ENCODE peak calls at places on chromosomes 4 and X, in nine cellular contexts. C is NB4; X is C1 segment of cervical spinal cord; D is activated CD8-positive, alpha-beta memory T cell treated with anti-CD3 and anti-CD28 coated beads, Interleukin-2, amount 50 U/mL, for 48 hours; O is mucosa of gallbladder; M is body of pancreas; F is AG10803; B is transverse colon; Z is BE2C. Q is an unnamed sample.
A peak's percentile ranks its signal among the peaks of the same experiment; 100 is the strongest.

GRCh38 chrX:25178555-25178954 is 162.8 kb upstream of the ARX start:
- DNase-seq in O (no peak), Z (no peak), X (no peak), D (no peak), M (no peak), B (no peak), F (no peak), C (no peak), Q (no peak)

GRCh38 chr4:7939377-7940108 is at the start of gene AFAP1:
- DNase-seq in X (peak; percentile 31), M (peak; percentile 91), Z (peak; percentile 96), B (peak; percentile 91), F (peak; percentile 82), O (peak; percentile 82), C (no peak), D (peak; percentile 95), Q (peak; percentile 84)

GRCh38 chrX:43870758-43871419 is 11.4 kb downstream of the MAOB start:
- DNase-seq in X (no peak), Z (no peak), O (no peak), D (no peak), M (peak; percentile 18), B (no peak), F (no peak), C (no peak), Q (no peak)

GRCh38 chr4:138927065-138927464 is 88.5 kb upstream of the NOCT start:
- DNase-seq in M (no peak), Z (no peak), B (no peak), O (no peak), X (no peak), F (no peak), D (no peak), C (no peak), Q (no peak)

GRCh38 chr4:166972071-166972470 is 262.2 kb downstream of the SPOCK3 start:
- DNase-seq in O (no peak), D (no peak), B (no peak), X (no peak), M (no peak), F (no peak), C (no peak), Z (peak; percentile 38), Q (peak; percentile 0)

GRCh38 chrX:148412006-148412405 is 88.4 kb upstream of the AFF2 start:
- DNase-seq in X (no peak), O (no peak), M (no peak), C (peak; percentile 4), D (no peak), B (no peak), F (no peak), Z (no peak), Q (no peak)

GRCh38 chr4:158599150-158599549 is 72.5 kb downstream of the C4orf46 start:
- DNase-seq in O (no peak), F (peak; percentile 24), D (no peak), M (no peak), Z (no peak), X (no peak), B (no peak), C (peak; percentile 66), Q (no peak)

GRCh38 chrX:120456973-120457372 is 12.1 kb downstream of the LAMP2 start:
- DNase-seq in X (no peak), O (no peak), F (peak; percentile 70), Z (no peak), M (no peak), D (no peak), C (peak; percentile 86), B (no peak), Q (peak; percentile 30)

GRCh38 chrX:44494357-44494756 is 48.3 kb downstream of the FUNDC1 start:
- DNase-seq in C (peak; percentile 48), X (no peak), D (no peak), F (no peak), Z (no peak), B (no peak), O (no peak), M (no peak), Q (no peak)

GRCh38 chr4:135277116-135277979 is 1075.8 kb upstream of the PABPC4L start:
- DNase-seq in D (no peak), Z (no peak), O (no peak), X (no peak), F (no peak), B (no peak), C (no peak), M (no peak), Q (peak; percentile 8)

GRCh38 chrX:31268359-31268758 is 196.5 kb upstream of the FTHL17 start:
- DNase-seq in Z (no peak), O (no peak), M (no peak), X (no peak), F (no peak), B (no peak), D (no peak), C (no peak), Q (peak; percentile 41)

GRCh38 chrX:155068165-155068564 is 2.8 kb downstream of the CMC4 start:
- DNase-seq in M (no peak), X (no peak), Z (no peak), C (no peak), F (peak; percentile 45), B (no peak), D (no peak), O (no peak), Q (peak; percentile 47)

GRCh38 chr4:102761478-102761790 is 666 bp upstream of the MANBA start:
- DNase-seq in C (no peak), B (peak; percentile 19), M (no peak), X (no peak), D (no peak), F (peak; percentile 4), Z (no peak), O (no peak), Q (peak; percentile 27)

GRCh38 chr4:181006509-181007290 is 1236.5 kb upstream of the TENM3 start:
- DNase-seq in X (no peak), C (no peak), F (no peak), M (no peak), B (no peak), Z (no peak), O (no peak), D (no peak), Q (no peak)

GRCh38 chr4:97116511-97116910 is 1026.8 kb downstream of the STPG2 start:
- DNase-seq in F (no peak), Z (no peak), B (no peak), M (no peak), D (no peak), O (no peak), X (no peak), C (no peak), Q (no peak)

GRCh38 chrX:35842657-35843056 is 44.5 kb downstream of the MAGEB16 start:
- DNase-seq in M (no peak), X (no peak), B (no peak), O (no peak), F (no peak), Z (no peak), D (no peak), C (peak; percentile 69), Q (no peak)

GRCh38 chrX:155864655-155865054 is 16.5 kb upstream of the VAMP7 start:
- DNase-seq in X (no peak), B (no peak), F (no peak), C (peak; percentile 21), D (no peak), O (no peak), M (no peak), Z (no peak), Q (no peak)

GRCh38 chrX:9604111-9604907 is 139.5 kb downstream of the TBL1X start:
- DNase-seq in M (peak; percentile 48), B (no peak), D (no peak), Z (no peak), C (no peak), F (peak; percentile 59), X (no peak), O (peak; percentile 42), Q (peak; percentile 30)

GRCh38 chr4:152109585-152110509 is 349.0 kb upstream of the GATB start:
- DNase-seq in C (no peak), X (no peak), M (no peak), Z (no peak), B (no peak), O (peak; percentile 19), D (no peak), F (no peak), Q (no peak)

GRCh38 chr4:150358691-150359090 is 223.3 kb upstream of the MAB21L2 start:
- DNase-seq in Z (peak; percentile 37), C (no peak), B (no peak), D (no peak), X (no peak), O (no peak), F (no peak), M (no peak), Q (no peak)

GRCh38 chr4:571838-572572 is 4.1 kb downstream of the TMEM271 start:
- DNase-seq in D (no peak), M (no peak), X (no peak), O (no peak), F (no peak), B (no peak), C (no peak), Z (no peak), Q (no peak)

GRCh38 chrX:139202742-139203410 is 327.7 kb upstream of the F9 start:
- DNase-seq in Z (no peak), F (no peak), B (no peak), D (no peak), O (no peak), M (no peak), C (no peak), X (no peak), Q (no peak)

GRCh38 chr4:152928286-152928685 is 7.8 kb upstream of the FHDC1 start:
- DNase-seq in O (no peak), F (no peak), X (no peak), Z (no peak), M (no peak), C (no peak), B (no peak), D (no peak), Q (no peak)

GRCh38 chrX:80335062-80335830 is 85.0 kb upstream of the TENT5D start:
- DNase-seq in F (peak; percentile 17), D (peak; percentile 33), Z (peak; percentile 48), O (peak; percentile 47), B (peak; percentile 64), C (no peak), X (no peak), M (peak; percentile 73), Q (no peak)

GRCh38 chrX:136214551-136214950 is 36.6 kb downstream of the MAP7D3 start:
- DNase-seq in O (no peak), M (no peak), X (no peak), B (no peak), D (no peak), C (no peak), Z (no peak), F (peak; percentile 90), Q (peak; percentile 76)

GRCh38 chr4:188021548-188022249 is 26.1 kb downstream of the ZFP42 start:
- DNase-seq in B (peak; percentile 76), M (no peak), F (no peak), D (no peak), X (no peak), C (no peak), Z (no peak), O (no peak), Q (no peak)

GRCh38 chrX:108736509-108737479 is at the start of gene IRS4:
- DNase-seq in O (no peak), B (no peak), D (no peak), X (no peak), F (no peak), M (peak; percentile 30), Z (peak; percentile 36), C (no peak), Q (no peak)

GRCh38 chrX:151081016-151081415 is 95.4 kb upstream of the GPR50 start:
- DNase-seq in C (no peak), O (no peak), X (no peak), M (no peak), D (no peak), Z (no peak), F (no peak), B (no peak), Q (no peak)

GRCh38 chr4:88939697-88940096 is 117.3 kb downstream of the FAM13A start:
- DNase-seq in Z (no peak), O (no peak), C (no peak), D (no peak), X (no peak), B (no peak), M (no peak), F (peak; percentile 13), Q (peak; percentile 13)

GRCh38 chr4:7798215-7798995 is 141.3 kb downstream of the AFAP1 start:
- DNase-seq in X (no peak), C (peak; percentile 17), D (no peak), O (no peak), Z (no peak), M (no peak), F (no peak), B (no peak), Q (no peak)

GRCh38 chr4:74104145-74104544 is 5.2 kb upstream of the CXCL2 start:
- DNase-seq in C (no peak), Z (no peak), O (peak; percentile 61), F (no peak), D (no peak), M (peak; percentile 73), B (peak; percentile 31), X (no peak), Q (peak; percentile 68)